ENCODE peak calls at places on chromosomes 4 and X, in seven cellular contexts. G is NT2/D1, T is HCT116, O is GM12878, P is H1, K is HepG2, R is K562. B is an unnamed sample.

GRCh38 chrX:121169099-121170035 is 122.0 kb downstream of the GLUD2 start:
- DNase-seq in G (no peak), T (no peak), O (no peak), P (no peak), K (no peak), R (no peak), B (no peak)

GRCh38 chr4:150283689-150284088 is 205.4 kb downstream of the DCLK2 start:
- DNase-seq in G (no peak), T (no peak), O (no peak), P (no peak), K (no peak), R (no peak), B (peak; percentile 30)

GRCh38 chr4:125322363-125322730 is 7.6 kb downstream of the FAT4 start:
- DNase-seq in G (no peak), T (no peak), O (no peak), P (no peak), K (no peak), R (no peak), B (no peak)

GRCh38 chrX:25144043-25144940 is 128.5 kb upstream of the ARX start:
- DNase-seq in G (peak; percentile 13), T (peak; percentile 26), O (no peak), P (no peak), K (peak; percentile 10), R (peak; percentile 23), B (peak; percentile 51)

GRCh38 chr4:128255906-128256305 is 31.7 kb downstream of the PGRMC2 start:
- DNase-seq in G (no peak), T (no peak), O (no peak), P (no peak), K (no peak), R (no peak), B (no peak)

GRCh38 chr4:21697583-21697982 is 251.0 kb downstream of the KCNIP4 start:
- DNase-seq in G (peak; percentile 33), T (peak; percentile 3), O (no peak), P (peak; percentile 50), K (no peak), R (no peak), B (peak; percentile 35)

GRCh38 chr4:151801547-151802516 is 41.0 kb upstream of the GATB start:
- DNase-seq in G (no peak), T (peak; percentile 51), O (no peak), P (no peak), K (peak; percentile 25), R (peak; percentile 51), B (peak; percentile 59)

GRCh38 chr4:4397441-4397819 is 10.5 kb downstream of the NSG1 start:
- DNase-seq in G (no peak), T (no peak), O (no peak), P (no peak), K (no peak), R (no peak), B (no peak)

GRCh38 chr4:27176881-27177280 is 316.2 kb downstream of the STIM2 start:
- DNase-seq in G (no peak), T (no peak), O (no peak), P (no peak), K (no peak), R (no peak), B (no peak)

GRCh38 chr4:105472871-105473339 is 957 bp downstream of the PPA2 start:
- DNase-seq in G (no peak), T (no peak), O (peak; percentile 44), P (no peak), K (no peak), R (no peak), B (peak; percentile 40)

GRCh38 chr4:83356899-83357661 is 22.4 kb upstream of the HPSE start:
- DNase-seq in G (no peak), T (peak; percentile 48), O (no peak), P (no peak), K (peak; percentile 76), R (no peak), B (no peak)

GRCh38 chr4:10605746-10606482 is 78.7 kb downstream of the CLNK start:
- DNase-seq in G (no peak), T (no peak), O (no peak), P (no peak), K (no peak), R (no peak), B (no peak)

GRCh38 chr4:188037003-188037713 is 41.6 kb downstream of the ZFP42 start:
- DNase-seq in G (no peak), T (no peak), O (no peak), P (no peak), K (no peak), R (no peak), B (no peak)

GRCh38 chrX:22800360-22800759 is 199.4 kb upstream of the DDX53 start:
- DNase-seq in G (peak; percentile 16), T (no peak), O (no peak), P (no peak), K (no peak), R (no peak), B (no peak)

GRCh38 chr4:8412288-8412687 is 28.2 kb downstream of the ACOX3 start:
- DNase-seq in G (no peak), T (no peak), O (no peak), P (no peak), K (no peak), R (no peak), B (no peak)

GRCh38 chr4:80532674-80533333 is 197.3 kb downstream of the CFAP299 start:
- DNase-seq in G (no peak), T (no peak), O (no peak), P (no peak), K (no peak), R (no peak), B (no peak)

GRCh38 chrX:66014560-66014959 is 25.3 kb downstream of the VSIG4 start:
- DNase-seq in G (no peak), T (no peak), O (no peak), P (no peak), K (no peak), R (no peak), B (no peak)

GRCh38 chrX:137313627-137314026 is 252.3 kb upstream of the ZIC3 start:
- DNase-seq in G (no peak), T (no peak), O (no peak), P (no peak), K (no peak), R (no peak), B (no peak)

GRCh38 chr4:102868153-102868781 is 525 bp upstream of the CISD2 start:
- DNase-seq in G (no peak), T (no peak), O (no peak), P (no peak), K (no peak), R (no peak), B (no peak)

GRCh38 chrX:24334473-24334872 is 20.6 kb upstream of the SUPT20HL2 start:
- DNase-seq in G (no peak), T (no peak), O (no peak), P (no peak), K (no peak), R (no peak), B (no peak)

GRCh38 chrX:15605233-15605632 is 4.5 kb upstream of the ACE2 start:
- DNase-seq in G (no peak), T (no peak), O (no peak), P (no peak), K (peak; percentile 59), R (no peak), B (no peak)

GRCh38 chrX:15607067-15607466 is 6.3 kb upstream of the ACE2 start:
- DNase-seq in G (no peak), T (no peak), O (no peak), P (no peak), K (no peak), R (no peak), B (no peak)

GRCh38 chrX:15602761-15603160 is 2.0 kb upstream of the ACE2 start:
- DNase-seq in G (no peak), T (no peak), O (no peak), P (no peak), K (no peak), R (no peak), B (no peak)

GRCh38 chrX:15601932-15602331 is 1.2 kb upstream of the ACE2 start:
- DNase-seq in G (no peak), T (no peak), O (no peak), P (no peak), K (peak; percentile 83), R (no peak), B (no peak)

DNA sequence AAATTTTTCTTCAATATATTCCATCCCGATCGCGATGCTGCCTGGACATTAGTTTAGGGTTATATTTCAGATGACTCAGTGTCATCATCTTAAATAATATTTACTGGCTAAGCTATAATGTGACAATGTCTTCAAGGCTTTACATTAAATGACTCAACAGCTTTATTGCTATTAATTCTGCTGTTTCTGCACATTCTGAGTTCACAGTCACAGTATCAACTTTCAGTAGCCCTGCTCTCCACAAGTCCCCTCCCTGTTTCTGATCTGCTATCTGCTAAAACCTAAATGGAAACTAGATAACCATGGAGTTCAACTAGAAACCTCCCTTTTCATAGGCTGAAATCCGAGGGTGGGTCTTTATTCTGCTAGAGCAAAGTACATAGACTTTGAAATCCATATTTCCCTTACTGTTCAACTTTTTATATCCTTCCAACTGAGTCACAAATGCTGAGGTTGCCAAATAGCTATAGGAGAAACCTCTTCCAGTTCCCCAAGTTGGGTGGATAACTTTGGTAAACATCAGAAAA is 5.4 kb upstream of the ACE2 start:
- DNase-seq in G (no peak), T (no peak), O (no peak), P (no peak), K (no peak), R (no peak), B (no peak)
- TF ChIP-seq YY1 in G (no peak), T (no peak), O (no peak), P (no peak), K (no peak), R (no peak), B (no peak)

GRCh38 chr4:146442801-146443200 is 78.9 kb downstream of the SLC10A7 start:
- DNase-seq in G (no peak), T (no peak), O (no peak), P (no peak), K (no peak), R (no peak), B (no peak)
- TF ChIP-seq YY1 in G (no peak), T (no peak), O (no peak), P (no peak), K (no peak), R (no peak), B (no peak)

DNA sequence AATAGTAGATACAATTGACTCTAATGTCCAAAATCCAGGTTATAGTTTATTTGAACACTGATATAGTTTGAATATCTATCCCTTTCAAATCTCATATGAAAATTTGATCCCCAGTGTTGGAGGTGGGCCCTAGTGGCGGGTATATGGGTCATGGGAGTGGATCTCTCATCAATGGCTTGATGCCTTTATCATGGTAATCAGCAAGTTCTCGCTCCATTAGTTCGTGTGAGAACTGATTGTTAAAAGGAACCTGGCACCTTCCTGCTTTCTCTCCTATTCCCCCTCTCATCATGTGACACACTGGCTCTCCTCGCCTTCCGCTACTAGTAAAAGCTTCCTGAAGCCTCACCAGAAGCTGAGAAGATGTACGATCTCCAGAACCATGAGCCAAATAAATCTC is 70.1 kb downstream of the UNC5C start:
- DNase-seq in G (no peak), T (no peak), O (no peak), P (no peak), K (no peak), R (no peak), B (no peak)
- TF ChIP-seq YY1 in G (no peak), T (no peak), O (no peak), P (no peak), K (no peak), R (no peak), B (no peak)

DNA sequence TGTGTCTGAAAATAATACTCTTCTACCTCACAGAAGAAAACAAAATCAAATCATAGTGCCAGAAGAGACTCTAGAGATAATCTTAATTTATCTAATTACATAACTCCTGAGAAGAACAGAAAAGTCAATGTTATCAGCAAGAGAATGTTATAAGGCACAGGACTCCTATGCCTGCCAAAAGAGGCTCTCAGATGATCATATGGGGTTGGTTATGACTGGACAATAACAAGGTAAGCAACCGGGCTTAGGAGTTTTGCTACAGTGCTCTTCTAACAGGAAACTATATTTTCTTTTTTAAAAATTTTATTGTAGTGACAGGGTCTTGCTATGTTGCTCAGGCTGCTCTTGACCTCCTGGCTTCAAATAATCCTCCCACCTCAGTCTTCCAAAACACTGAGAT is 3.5 kb upstream of the C4orf17 start:
- DNase-seq in G (no peak), T (no peak), O (no peak), P (no peak), K (no peak), R (no peak), B (no peak)
- TF ChIP-seq YY1 in G (no peak), T (no peak), O (no peak), P (no peak), K (no peak), R (no peak), B (no peak)